ENCODE peak calls at places on chromosomes 2 and 18, in nine cellular contexts. S is vagina, O is heart right ventricle, Q is ovary, E is left ventricle myocardium inferior, W is body of pancreas, D is esophagus squamous epithelium, P is Panc1, L is transverse colon. I is an unnamed sample.

GRCh38 chr2:12504443-12504842 is 212.3 kb upstream of the TRIB2 start:
- DNase-seq in L (no peak), O (no peak), Q (no peak), E (no peak), S (no peak), P (no peak), W (no peak), D (no peak), I (no peak)

GRCh38 chr2:156004460-156004859 is 328.1 kb downstream of the NR4A2 start:
- DNase-seq in Q (no peak), D (no peak), E (no peak), W (no peak), S (no peak), O (no peak), L (no peak), P (no peak), I (no peak)

GRCh38 chr2:206408323-206409320 is 34.7 kb upstream of the ADAM23 start:
- DNase-seq in W (no peak), Q (no peak), P (no peak), D (no peak), L (no peak), E (no peak), O (no peak), S (no peak), I (no peak)

GRCh38 chr2:164203131-164203530 is 418.2 kb downstream of the GRB14 start:
- DNase-seq in S (no peak), D (no peak), W (no peak), O (no peak), P (no peak), E (no peak), Q (no peak), L (no peak), I (no peak)

GRCh38 chr2:239644016-239644415 is 243.2 kb upstream of the HDAC4 start:
- DNase-seq in D (no peak), E (no peak), P (no peak), O (no peak), W (no peak), Q (no peak), L (no peak), S (no peak), I (no peak)

GRCh38 chr2:42770288-42771131 is 6.6 kb upstream of the OXER1 start:
- DNase-seq in O (no peak), W (peak; percentile 34), Q (no peak), S (peak; percentile 75), P (no peak), E (no peak), L (no peak), D (no peak), I (peak; percentile 61)

GRCh38 chr2:240131941-240132650 is 4.0 kb downstream of the COPS9 start:
- DNase-seq in Q (no peak), W (no peak), S (no peak), O (no peak), E (no peak), L (no peak), P (no peak), D (no peak), I (peak; percentile 39)

GRCh38 chr2:197073701-197074433 is 147.4 kb upstream of the PGAP1 start:
- DNase-seq in O (peak; percentile 77), Q (peak; percentile 83), P (no peak), L (no peak), E (peak; percentile 81), W (no peak), D (no peak), S (no peak), I (no peak)

GRCh38 chr2:22694300-22694699 is 690.7 kb upstream of the KLHL29 start:
- DNase-seq in E (no peak), W (no peak), S (no peak), D (no peak), Q (no peak), L (no peak), O (no peak), P (no peak), I (no peak)

GRCh38 chr18:38972571-38972970 is 1407.0 kb upstream of the CELF4 start:
- DNase-seq in O (no peak), Q (no peak), W (no peak), S (no peak), D (no peak), E (no peak), P (no peak), L (no peak), I (no peak)

GRCh38 chr18:59672125-59672769 is 25.0 kb downstream of the CCBE1 start:
- DNase-seq in L (no peak), S (no peak), O (no peak), Q (no peak), W (no peak), D (no peak), E (no peak), P (no peak), I (no peak)

GRCh38 chr18:64519191-64519590 is 370.3 kb upstream of the LINC00305 start:
- DNase-seq in L (no peak), E (no peak), D (no peak), W (no peak), S (no peak), P (no peak), O (no peak), Q (no peak), I (no peak)

GRCh38 chr2:207258191-207258991 is 92.6 kb upstream of the KLF7 start:
- DNase-seq in L (peak; percentile 78), W (no peak), S (no peak), D (no peak), O (peak; percentile 34), E (peak; percentile 25), P (peak; percentile 88), Q (peak; percentile 86), I (peak; percentile 48)

DNA sequence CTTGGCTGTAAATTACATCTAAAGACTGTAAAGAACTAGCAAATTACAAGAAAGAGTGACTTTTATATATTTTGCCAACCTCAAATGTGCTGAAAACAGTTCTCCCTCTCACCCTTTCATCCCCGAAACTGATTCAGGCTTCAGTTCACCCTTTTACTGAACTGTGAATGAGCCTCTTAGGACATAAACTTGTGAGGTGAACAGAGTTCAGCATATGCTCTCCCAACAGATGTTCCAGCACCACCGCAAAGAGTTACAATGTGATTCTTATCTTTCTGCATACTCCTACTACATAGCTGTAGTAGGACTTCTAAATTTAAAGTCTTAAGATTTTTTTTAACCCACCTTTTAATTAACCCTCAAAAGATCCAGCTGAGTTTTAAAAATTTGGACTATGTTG is 1.2 kb upstream of the ZCCHC2 start:
- DNase-seq in O (no peak), D (no peak), S (no peak), Q (no peak), L (no peak), E (no peak), P (no peak), W (no peak), I (no peak)
- H3K4me3 ChIP-seq in O (peak overlapping the region; percentile 93), D (peak overlapping the region; percentile 95), S (peak overlapping the region; percentile 64), Q (peak overlapping the region; percentile 90), L (peak overlapping the region; percentile 90), E (peak overlapping the region; percentile 97), P (peak overlapping the region; percentile 68), W (no peak overlapping the region), I (peak overlapping the region; percentile 92)

GRCh38 chr2:150355440-150355839 is 132.0 kb downstream of the RND3 start:
- DNase-seq in P (no peak), L (no peak), W (no peak), S (no peak), O (no peak), Q (no peak), D (no peak), E (no peak), I (no peak)
- H3K9me3 ChIP-seq in P (no peaks in the 10 kb centered on the region), L (no peaks in the 10 kb centered on the region), W (no peaks in the 10 kb centered on the region), S (no peaks in the 10 kb centered on the region), O (no peaks in the 10 kb centered on the region), Q (no peaks in the 10 kb centered on the region), D (no peaks in the 10 kb centered on the region), E (no peaks in the 10 kb centered on the region), I (no peaks in the 10 kb centered on the region)

DNA sequence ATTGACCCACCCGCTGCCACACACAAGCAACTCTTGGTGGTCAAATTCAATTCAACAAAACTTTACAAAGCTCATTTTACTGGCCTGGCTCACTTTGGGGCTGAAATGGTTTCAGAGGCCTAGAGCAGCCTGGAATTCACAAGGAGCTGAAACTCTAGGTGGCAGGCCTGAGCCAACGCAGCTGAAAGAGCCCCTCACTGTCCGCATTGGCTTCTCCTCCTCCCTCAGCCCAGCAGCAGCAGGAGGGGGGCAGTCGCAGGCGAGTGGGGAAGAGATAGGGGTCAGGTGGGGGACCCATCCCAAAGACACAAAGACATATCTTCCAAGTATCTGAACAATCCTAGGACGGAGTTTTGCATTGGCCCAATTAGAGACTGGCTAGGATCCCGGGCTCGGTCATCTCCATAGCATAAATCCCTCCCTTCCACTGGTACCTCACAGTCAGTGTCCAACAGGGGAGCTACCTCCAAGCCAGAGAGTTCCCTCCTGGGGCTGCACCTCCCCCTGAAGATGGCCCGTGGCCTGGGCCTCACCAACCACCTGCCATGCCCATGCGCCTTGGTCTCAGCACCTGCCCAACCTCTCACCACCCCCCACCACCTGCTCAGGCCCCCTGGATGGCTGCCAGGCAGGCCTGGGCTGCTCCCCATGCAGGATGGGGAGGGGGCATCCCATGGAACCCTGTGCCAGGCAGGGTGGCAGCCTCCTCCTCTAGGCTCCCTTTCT is 113.4 kb downstream of the ZBTB7C start:
- DNase-seq in L (no peak), S (no peak), D (no peak), W (no peak), Q (no peak), E (no peak), O (no peak), P (no peak), I (no peak)
- TF ChIP-seq CTCF in L (no peak), S (no peak), D (no peak), W (no peak), Q (no peak), E (peak; percentile 39), O (no peak), P (no peak), I (no peak)

GRCh38 chr2:65388626-65389390 is 43.6 kb downstream of the SPRED2 start:
- DNase-seq in L (no peak), D (no peak), S (no peak), Q (no peak), W (no peak), E (no peak), P (no peak), O (no peak), I (no peak)

GRCh38 chr2:65388051-65388531 is 44.3 kb downstream of the SPRED2 start:
- DNase-seq in W (no peak), Q (no peak), P (no peak), D (no peak), L (no peak), O (no peak), S (no peak), E (no peak), I (no peak)

GRCh38 chr2:65392609-65393008 is 39.8 kb downstream of the SPRED2 start:
- DNase-seq in S (peak; percentile 34), O (no peak), P (no peak), E (no peak), D (no peak), Q (no peak), L (no peak), W (no peak), I (no peak)

GRCh38 chr2:65389476-65389875 is 42.9 kb downstream of the SPRED2 start:
- DNase-seq in E (no peak), W (no peak), L (no peak), O (no peak), S (no peak), D (no peak), Q (no peak), P (no peak), I (no peak)

DNA sequence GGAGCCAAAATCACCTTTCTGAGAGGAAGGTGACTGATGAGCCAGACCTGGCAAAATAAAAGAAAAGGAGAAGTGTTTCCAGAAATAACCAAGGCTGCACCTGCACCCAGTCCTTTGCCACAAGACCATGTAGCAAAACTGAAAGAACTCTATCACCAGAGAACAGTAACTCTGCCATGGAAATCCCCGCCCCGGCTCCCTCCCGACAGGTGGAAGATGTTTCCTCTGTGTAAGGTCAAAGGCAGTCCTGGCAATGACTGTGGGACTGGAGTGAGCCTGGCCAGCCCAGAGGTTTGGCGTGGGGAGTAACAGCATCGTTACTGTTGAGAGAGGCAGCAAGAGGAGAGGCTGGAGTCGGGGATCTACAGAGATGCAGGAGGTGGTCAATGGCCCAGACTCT is 42.3 kb downstream of the SPRED2 start:
- DNase-seq in E (no peak), D (no peak), L (peak; percentile 71), P (no peak), W (no peak), O (no peak), S (no peak), Q (no peak), I (no peak)
- H3K4me3 ChIP-seq in E (no peak overlapping the region), D (no peak overlapping the region), L (no peak overlapping the region), P (no peak overlapping the region), W (no peak overlapping the region), O (no peak overlapping the region), S (no peak overlapping the region), Q (no peak overlapping the region), I (no peak overlapping the region)